ENCODE peak calls at places on chromosomes 7 and 10, in seven cellular contexts. K is left ventricle myocardium inferior, I is lower lobe of right lung, L is Peyer's patch, S is heart left ventricle, Z is ovary, G is right atrium auricular region. H is an unnamed sample.

GRCh38 chr10:31064334-31064733 is 32.7 kb upstream of the ZNF438 start:
- DNase-seq in Z (no peak), L (no peak), G (no peak), S (no peak), K (peak; percentile 22), I (no peak), H (no peak)

GRCh38 chr10:125428054-125428453 is 254.9 kb downstream of the TEX36 start:
- DNase-seq in Z (no peak), S (no peak), K (no peak), G (no peak), I (no peak), L (no peak), H (no peak)

GRCh38 chr7:65434307-65434706 is 60.7 kb downstream of the ZNF92 start:
- DNase-seq in K (no peak), I (no peak), G (no peak), L (no peak), S (no peak), Z (no peak), H (no peak)

GRCh38 chr10:86329093-86329710 is 37.4 kb downstream of the GRID1 start:
- DNase-seq in I (no peak), S (no peak), G (no peak), K (no peak), Z (no peak), L (no peak), H (peak; percentile 27)

GRCh38 chr7:34339061-34339526 is 318.9 kb upstream of the NPSR1 start:
- DNase-seq in S (no peak), K (no peak), I (no peak), L (no peak), G (no peak), Z (no peak), H (no peak)

GRCh38 chr7:79051915-79052314 is 401.6 kb downstream of the MAGI2 start:
- DNase-seq in L (no peak), K (no peak), S (no peak), I (no peak), Z (no peak), G (no peak), H (no peak)

GRCh38 chr10:96244354-96244753 is 27.0 kb downstream of the BLNK start:
- DNase-seq in G (no peak), L (peak; percentile 92), S (no peak), K (no peak), Z (no peak), I (no peak), H (no peak)

GRCh38 chr10:84007482-84007881 is 131.8 kb upstream of the GHITM start:
- DNase-seq in Z (no peak), L (no peak), S (no peak), I (no peak), G (no peak), K (no peak), H (no peak)

GRCh38 chr7:94348142-94348541 is 46.6 kb upstream of the COL1A2 start:
- DNase-seq in I (no peak), K (no peak), G (peak; percentile 62), Z (peak; percentile 54), S (peak; percentile 42), L (no peak), H (no peak)

GRCh38 chr7:22137026-22137425 is 191.3 kb upstream of the CDCA7L start:
- DNase-seq in I (no peak), S (no peak), G (no peak), K (no peak), L (no peak), Z (no peak), H (no peak)

GRCh38 chr7:51213618-51214017 is 103.0 kb downstream of the COBL start:
- DNase-seq in L (no peak), Z (no peak), G (no peak), S (no peak), K (no peak), I (no peak), H (no peak)

GRCh38 chr10:29646238-29646902 is 11.6 kb upstream of the SVIL start:
- DNase-seq in Z (no peak), L (no peak), K (no peak), S (no peak), I (no peak), G (no peak), H (no peak)

GRCh38 chr10:60732240-60733188 is 45.8 kb upstream of the CDK1 start:
- DNase-seq in G (no peak), L (peak; percentile 69), Z (peak; percentile 49), I (peak; percentile 55), K (no peak), S (no peak), H (peak; percentile 64)

GRCh38 chr7:158289761-158290523 is 297.7 kb downstream of the PTPRN2 start:
- DNase-seq in S (no peak), K (no peak), L (peak; percentile 24), I (no peak), G (peak; percentile 16), Z (no peak), H (no peak)

GRCh38 chr10:77087406-77087805 is 550.2 kb downstream of the KCNMA1 start:
- DNase-seq in Z (no peak), S (no peak), G (no peak), I (no peak), L (no peak), K (no peak), H (no peak)

GRCh38 chr10:80473692-80474596 is 19.8 kb downstream of the TSPAN14 start:
- DNase-seq in G (no peak), L (peak; percentile 40), I (no peak), K (no peak), Z (no peak), S (no peak), H (no peak)

GRCh38 chr7:131057524-131058065 is 270.1 kb upstream of the MKLN1 start:
- DNase-seq in Z (no peak), S (no peak), L (no peak), K (no peak), I (no peak), G (no peak), H (no peak)

GRCh38 chr10:54983255-54983654 is 182.2 kb upstream of the PCDH15 start:
- DNase-seq in Z (no peak), I (no peak), K (no peak), S (no peak), G (no peak), L (no peak), H (no peak)

DNA sequence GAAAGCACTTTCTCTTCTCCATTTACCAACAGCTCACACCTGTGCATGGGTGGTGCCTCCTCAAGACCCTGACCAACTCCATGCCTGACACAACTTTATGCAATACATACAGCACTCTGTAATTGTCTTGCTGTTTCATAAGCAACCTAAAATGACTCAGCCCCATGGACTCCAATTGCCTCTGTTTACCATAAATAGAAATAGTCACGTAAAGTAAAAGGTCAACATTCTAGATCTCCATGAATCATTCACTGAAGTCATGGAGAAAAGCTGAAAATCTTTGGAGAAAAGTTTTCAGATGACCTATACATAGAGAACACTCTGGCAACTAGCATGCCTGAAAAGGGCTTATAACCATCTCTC is 95.7 kb upstream of the KCNIP2 start:
- DNase-seq in I (no peak), G (no peak), Z (no peak), S (no peak), L (no peak), K (no peak), H (no peak)
- H3K4me1 ChIP-seq in I (peaks cover 24% of the 10 kb centered on the region), G (peaks cover 58% of the 10 kb centered on the region), Z (peaks cover 13% of the 10 kb centered on the region), S (peaks cover 50% of the 10 kb centered on the region), L (no peaks in the 10 kb centered on the region), K (peaks cover 86% of the 10 kb centered on the region), H (no peaks in the 10 kb centered on the region)

GRCh38 chr10:131242007-131242406 is 69.5 kb downstream of the TCERG1L start:
- DNase-seq in K (no peak), Z (no peak), I (peak; percentile 45), S (no peak), L (no peak), G (no peak), H (peak; percentile 2)
- TF ChIP-seq CTCF in K (peak; percentile 38), Z (no peak), I (no peak), S (no peak), L (peak; percentile 5), G (no peak), H (no peak)

GRCh38 chr10:97498076-97498840 is at the start of gene MMS19:
- DNase-seq in S (peak; percentile 100), Z (peak; percentile 100), L (peak; percentile 100), K (peak; percentile 100), I (peak; percentile 100), G (peak; percentile 99), H (peak; percentile 100)
- H3K4me1 ChIP-seq in S (peaks cover 44% of the 10 kb centered on the region), Z (peaks cover 4% of the 10 kb centered on the region), L (peaks cover 10% of the 10 kb centered on the region), K (peaks cover 94% of the 10 kb centered on the region), I (peaks cover 62% of the 10 kb centered on the region), G (peaks cover 49% of the 10 kb centered on the region), H (peaks cover 4% of the 10 kb centered on the region)

DNA sequence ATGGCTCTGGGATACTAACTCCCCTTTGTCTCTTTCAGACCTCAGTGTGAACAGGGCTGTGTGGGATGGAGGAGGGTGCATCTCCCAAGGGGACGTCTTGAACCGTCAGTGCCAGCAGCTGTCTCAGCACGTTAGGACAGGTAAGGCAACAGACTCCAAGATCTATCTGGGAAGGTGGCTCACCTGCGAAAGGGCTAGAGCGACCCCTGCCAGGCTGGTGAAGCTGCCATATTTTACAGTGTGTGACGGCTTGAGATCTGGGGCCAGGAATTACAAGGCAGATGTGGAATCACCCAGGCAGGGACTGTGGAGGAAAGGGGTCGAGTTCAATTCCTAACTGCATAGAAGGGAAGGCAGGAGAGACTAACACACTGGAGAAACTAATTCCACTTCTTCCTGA is 11.2 kb downstream of the MUC17 start:
- DNase-seq in L (no peak), I (no peak), Z (no peak), S (no peak), G (no peak), K (no peak), H (no peak)
- TF ChIP-seq CTCF in L (no peak), I (no peak), Z (no peak), S (no peak), G (no peak), K (no peak), H (no peak)

GRCh38 chr7:132435016-132435990 is 141.0 kb downstream of the PLXNA4 start:
- DNase-seq in S (no peak), Z (no peak), L (no peak), G (no peak), K (no peak), I (no peak), H (no peak)
- H3K4me1 ChIP-seq in S (peaks cover 42% of the 10 kb centered on the region), Z (no peaks in the 10 kb centered on the region), L (no peaks in the 10 kb centered on the region), G (peaks cover 37% of the 10 kb centered on the region), K (peaks cover 72% of the 10 kb centered on the region), I (no peaks in the 10 kb centered on the region), H (peaks cover 4% of the 10 kb centered on the region)

H was measured in mucosa of descending colon.